ENCODE peak calls at places on chromosomes 4 and X, in eight cellular contexts. T, P, F, O, A, M, L and G are unnamed samples.

GRCh38 chr4:26619784-26620183 is 35.9 kb downstream of the TBC1D19 start:
- DNase-seq in T (no peak), P (no peak), F (no peak), O (no peak), A (no peak), M (peak; percentile 26), L (no peak), G (no peak)

GRCh38 chr4:5921074-5921473 is 28.2 kb upstream of the CRMP1 start:
- DNase-seq in T (no peak), P (no peak), F (peak; percentile 52), O (no peak), A (no peak), M (no peak), L (no peak), G (no peak)

GRCh38 chrX:2677764-2678163 is 13.3 kb upstream of the CD99 start:
- DNase-seq in T (no peak), P (no peak), F (peak; percentile 89), O (no peak), A (peak; percentile 67), M (peak; percentile 96), L (no peak), G (no peak)

GRCh38 chr4:56149601-56150000 is 200.9 kb downstream of the CEP135 start:
- DNase-seq in T (no peak), P (no peak), F (no peak), O (no peak), A (no peak), M (peak; percentile 50), L (no peak), G (no peak)

GRCh38 chrX:133273180-133273579 is 55.0 kb upstream of the TFDP3 start:
- DNase-seq in T (no peak), P (no peak), F (no peak), O (no peak), A (no peak), M (no peak), L (no peak), G (no peak)

GRCh38 chrX:138710311-138710791 is 1.2 kb downstream of the FGF13 start:
- DNase-seq in T (no peak), P (no peak), F (peak; percentile 63), O (no peak), A (no peak), M (no peak), L (no peak), G (no peak)

GRCh38 chr4:81490761-81491160 is 19.1 kb upstream of the RASGEF1B start:
- DNase-seq in T (no peak), P (no peak), F (no peak), O (no peak), A (no peak), M (no peak), L (no peak), G (no peak)

GRCh38 chrX:1002611-1003010 is 209.8 kb downstream of the CRLF2 start:
- DNase-seq in T (no peak), P (no peak), F (peak; percentile 41), O (no peak), A (no peak), M (no peak), L (no peak), G (no peak)

GRCh38 chr4:31026216-31026615 is 306.0 kb downstream of the PCDH7 start:
- DNase-seq in T (no peak), P (no peak), F (no peak), O (no peak), A (no peak), M (no peak), L (no peak), G (no peak)

GRCh38 chr4:121989715-121990114 is 37.9 kb upstream of the TRPC3 start:
- DNase-seq in T (no peak), P (no peak), F (no peak), O (no peak), A (peak; percentile 5), M (peak; percentile 11), L (no peak), G (no peak)

GRCh38 chr4:69058410-69059059 is 37.7 kb upstream of the UGT2B7 start:
- DNase-seq in T (no peak), P (no peak), F (no peak), O (no peak), A (peak; percentile 32), M (no peak), L (no peak), G (no peak)

GRCh38 chr4:21470531-21470930 is 478.0 kb downstream of the KCNIP4 start:
- DNase-seq in T (no peak), P (no peak), F (no peak), O (no peak), A (peak; percentile 18), M (peak; percentile 72), L (no peak), G (no peak)

GRCh38 chr4:24770111-24770584 is 25.2 kb upstream of the SOD3 start:
- DNase-seq in T (no peak), P (no peak), F (no peak), O (no peak), A (peak; percentile 53), M (peak; percentile 81), L (no peak), G (no peak)

GRCh38 chrX:86946569-86946968 is 571.0 kb upstream of the KLHL4 start:
- DNase-seq in T (peak; percentile 2), P (no peak), F (no peak), O (peak; percentile 1), A (peak; percentile 3), M (no peak), L (no peak), G (no peak)

GRCh38 chrX:123088331-123088730 is 95.7 kb upstream of the GRIA3 start:
- DNase-seq in T (no peak), P (no peak), F (no peak), O (no peak), A (no peak), M (no peak), L (no peak), G (no peak)

GRCh38 chrX:68443155-68443868 is 10.0 kb upstream of the OPHN1 start:
- DNase-seq in T (peak; percentile 3), P (no peak), F (no peak), O (no peak), A (peak; percentile 40), M (no peak), L (peak; percentile 6), G (peak; percentile 33)

GRCh38 chr4:113153529-113154101 is 104.2 kb downstream of the ANK2 start:
- DNase-seq in T (no peak), P (no peak), F (no peak), O (no peak), A (no peak), M (no peak), L (no peak), G (no peak)

GRCh38 chr4:6225469-6225868 is 25.1 kb upstream of the JAKMIP1 start:
- DNase-seq in T (no peak), P (no peak), F (no peak), O (no peak), A (no peak), M (no peak), L (no peak), G (peak; percentile 45)